ENCODE peak calls at places on chromosomes 5 and 9, in seven cellular contexts. N, Q, G, O, M, D and E are unnamed samples.

GRCh38 chr5:63963080-63963735 is 963 bp upstream of the HTR1A start:
- DNase-seq in M (peak), N (peak), G (peak), O (peak), D (peak), Q (peak), E (peak)

GRCh38 chr5:76303917-76304316 is 99.2 kb upstream of the IQGAP2 start:
- DNase-seq in D (peak), N (no peak), Q (no peak), O (no peak), M (no peak), G (peak), E (no peak)

GRCh38 chr9:103183569-103184191 is 188.5 kb downstream of the CYLC2 start:
- DNase-seq in Q (no peak), M (no peak), O (no peak), N (peak), D (no peak), G (no peak), E (no peak)

GRCh38 chr5:149773245-149774095 is 43.4 kb downstream of the PPARGC1B start:
- DNase-seq in G (no peak), N (no peak), M (no peak), Q (no peak), O (no peak), D (no peak), E (no peak)

GRCh38 chr5:173268750-173269580 is 34.0 kb upstream of the NKX2-5 start:
- DNase-seq in O (no peak), D (peak), M (no peak), Q (no peak), N (no peak), G (no peak), E (no peak)

GRCh38 chr5:69531010-69531785 is 28.8 kb upstream of the GTF2H2C start:
- DNase-seq in G (no peak), N (no peak), O (no peak), D (no peak), M (no peak), Q (peak), E (no peak)

GRCh38 chr9:104557179-104557634 is 11.8 kb upstream of the OR13C8 start:
- DNase-seq in Q (no peak), M (no peak), O (no peak), G (no peak), N (no peak), D (no peak), E (no peak)

GRCh38 chr9:18343799-18344198 is 130.2 kb upstream of the ADAMTSL1 start:
- DNase-seq in M (no peak), Q (no peak), D (no peak), O (peak), N (peak), G (no peak), E (no peak)

GRCh38 chr5:2861605-2862004 is 110.1 kb upstream of the IRX2 start:
- DNase-seq in Q (no peak), N (no peak), O (no peak), G (no peak), M (no peak), D (no peak), E (no peak)

GRCh38 chr9:73916016-73916673 is 581.0 kb upstream of the RORB start:
- DNase-seq in D (peak), O (peak), G (no peak), M (no peak), Q (peak), N (no peak), E (no peak)

GRCh38 chr5:72388652-72389051 is 68.5 kb downstream of the PTCD2 start:
- DNase-seq in G (no peak), N (peak), Q (no peak), M (no peak), O (peak), D (no peak), E (no peak)

GRCh38 chr5:53069626-53070025 is 39.9 kb downstream of the MOCS2 start:
- DNase-seq in N (peak), G (peak), O (peak), M (peak), D (no peak), Q (peak), E (no peak)

GRCh38 chr9:16521868-16522381 is 348.5 kb downstream of the BNC2 start:
- DNase-seq in O (peak), M (peak), Q (peak), D (peak), N (peak), G (no peak), E (peak)

GRCh38 chr5:164097747-164098146 is 592.3 kb downstream of the MAT2B start:
- DNase-seq in G (no peak), O (peak), M (no peak), N (peak), D (no peak), Q (peak), E (no peak)

GRCh38 chr5:150624334-150625163 is 15.9 kb upstream of the SYNPO start:
- DNase-seq in D (no peak), O (peak), G (peak), Q (peak), M (no peak), N (no peak), E (no peak)

GRCh38 chr9:98045234-98046160 is 11.0 kb upstream of the NANS start:
- DNase-seq in O (no peak), M (no peak), D (peak), G (peak), Q (no peak), N (peak), E (no peak)

GRCh38 chr9:34571180-34571800 is 18.2 kb downstream of the CNTFR start:
- DNase-seq in M (no peak), D (no peak), N (no peak), O (peak), G (no peak), Q (no peak), E (no peak)

GRCh38 chr5:149596712-149597111 is 15.4 kb downstream of the ARHGEF37 start:
- DNase-seq in Q (no peak), M (no peak), O (no peak), D (no peak), N (no peak), G (no peak), E (no peak)